ENCODE peak calls at places on chromosome 10, in five cellular contexts. One of them, this sample, is unnamed.

GRCh38 chr10:84196083-84196482 is 1.7 kb downstream of the CDHR1 start:
- DNase-seq in RWPE1: no peak
- DNase-seq in HL-60: no peak
- DNase-seq in OCI-LY7: no peak
- DNase-seq in endothelial cell of umbilical vein: no peak
- DNase-seq in this sample: no peak

GRCh38 chr10:125061557-125062243 is 98.7 kb downstream of the CTBP2 start:
- DNase-seq in RWPE1: no peak
- DNase-seq in HL-60: peak
- DNase-seq in OCI-LY7: peak
- DNase-seq in endothelial cell of umbilical vein: no peak
- DNase-seq in this sample: no peak

GRCh38 chr10:96056787-96057186 is 13.4 kb downstream of the CCNJ start:
- DNase-seq in RWPE1: no peak
- DNase-seq in HL-60: no peak
- DNase-seq in OCI-LY7: no peak
- DNase-seq in endothelial cell of umbilical vein: no peak
- DNase-seq in this sample: no peak

GRCh38 chr10:78847486-78847885 is 221.3 kb upstream of the ZMIZ1 start:
- DNase-seq in RWPE1: no peak
- DNase-seq in HL-60: no peak
- DNase-seq in OCI-LY7: no peak
- DNase-seq in endothelial cell of umbilical vein: no peak
- DNase-seq in this sample: no peak

GRCh38 chr10:3961082-3961481 is 176.1 kb upstream of the KLF6 start:
- DNase-seq in RWPE1: no peak
- DNase-seq in HL-60: no peak
- DNase-seq in OCI-LY7: peak
- DNase-seq in endothelial cell of umbilical vein: no peak
- DNase-seq in this sample: no peak

GRCh38 chr10:122010405-122011050 is 21.6 kb downstream of the TACC2 start:
- DNase-seq in RWPE1: no peak
- DNase-seq in HL-60: no peak
- DNase-seq in OCI-LY7: no peak
- DNase-seq in endothelial cell of umbilical vein: no peak
- DNase-seq in this sample: no peak

GRCh38 chr10:97514344-97514743 is 15.6 kb downstream of the UBTD1 start:
- DNase-seq in RWPE1: no peak
- DNase-seq in HL-60: no peak
- DNase-seq in OCI-LY7: no peak
- DNase-seq in endothelial cell of umbilical vein: no peak
- DNase-seq in this sample: no peak

GRCh38 chr10:79152423-79152817 is 83.7 kb downstream of the ZMIZ1 start:
- DNase-seq in RWPE1: peak
- DNase-seq in HL-60: no peak
- DNase-seq in OCI-LY7: no peak
- DNase-seq in endothelial cell of umbilical vein: no peak
- DNase-seq in this sample: no peak

GRCh38 chr10:17811466-17811865 is 2.3 kb downstream of the MRC1 start:
- DNase-seq in RWPE1: no peak
- DNase-seq in HL-60: no peak
- DNase-seq in OCI-LY7: no peak
- DNase-seq in endothelial cell of umbilical vein: no peak
- DNase-seq in this sample: no peak

GRCh38 chr10:32950457-32951109 is 7.4 kb downstream of the ITGB1 start:
- DNase-seq in RWPE1: no peak
- DNase-seq in HL-60: no peak
- DNase-seq in OCI-LY7: no peak
- DNase-seq in endothelial cell of umbilical vein: peak
- DNase-seq in this sample: no peak

GRCh38 chr10:103278862-103279298 is 1.9 kb downstream of the INA start:
- DNase-seq in RWPE1: peak
- DNase-seq in HL-60: no peak
- DNase-seq in OCI-LY7: peak
- DNase-seq in endothelial cell of umbilical vein: peak
- DNase-seq in this sample: no peak

GRCh38 chr10:132793871-132794849 is 8.2 kb upstream of the NKX6-2 start:
- DNase-seq in RWPE1: no peak
- DNase-seq in HL-60: no peak
- DNase-seq in OCI-LY7: no peak
- DNase-seq in endothelial cell of umbilical vein: no peak
- DNase-seq in this sample: no peak

GRCh38 chr10:115606727-115607126 is 513.6 kb downstream of the ATRNL1 start:
- DNase-seq in RWPE1: no peak
- DNase-seq in HL-60: no peak
- DNase-seq in OCI-LY7: no peak
- DNase-seq in endothelial cell of umbilical vein: no peak
- DNase-seq in this sample: no peak

GRCh38 chr10:107427021-107427420 is 262.5 kb upstream of the SORCS1 start:
- DNase-seq in RWPE1: no peak
- DNase-seq in HL-60: no peak
- DNase-seq in OCI-LY7: no peak
- DNase-seq in endothelial cell of umbilical vein: no peak
- DNase-seq in this sample: no peak

GRCh38 chr10:58967551-58968418 is 208.7 kb upstream of the PHYHIPL start:
- DNase-seq in RWPE1: no peak
- DNase-seq in HL-60: no peak
- DNase-seq in OCI-LY7: no peak
- DNase-seq in endothelial cell of umbilical vein: no peak
- DNase-seq in this sample: no peak

GRCh38 chr10:94010886-94011285 is 17.2 kb downstream of the PLCE1 start:
- DNase-seq in RWPE1: no peak
- DNase-seq in HL-60: no peak
- DNase-seq in OCI-LY7: no peak
- DNase-seq in endothelial cell of umbilical vein: no peak
- DNase-seq in this sample: no peak

DNA sequence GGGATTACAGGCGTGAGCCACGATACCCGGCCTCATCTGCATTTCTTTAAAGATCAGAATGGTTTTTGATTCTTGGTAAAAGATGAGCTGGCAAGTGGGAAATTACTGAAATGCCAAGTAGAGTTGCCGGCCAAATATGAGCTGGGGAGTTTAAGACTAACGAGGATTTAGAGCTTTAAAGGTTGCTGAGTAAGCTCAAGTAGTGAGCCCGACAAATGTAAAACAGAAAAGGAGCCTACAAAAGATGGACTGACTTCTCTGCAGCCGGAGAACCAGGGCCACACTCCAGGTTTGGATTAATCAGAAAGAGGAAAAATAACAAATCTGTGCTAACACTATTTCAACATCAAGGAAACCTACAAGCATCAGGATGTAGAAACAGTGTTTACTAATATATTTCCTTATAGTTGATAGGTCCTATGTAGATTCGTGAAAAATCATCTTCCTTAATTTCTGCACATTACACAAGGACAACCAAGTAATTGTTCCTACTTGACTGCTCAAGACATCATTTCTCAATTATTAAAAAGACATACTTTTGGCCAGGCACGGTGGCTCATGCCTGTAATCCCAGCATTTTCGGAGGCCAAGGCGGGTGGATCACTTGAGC is 49.6 kb downstream of the MPP7 start:
- DNase-seq in RWPE1: no peak
- DNase-seq in HL-60: no peak
- DNase-seq in OCI-LY7: no peak
- DNase-seq in endothelial cell of umbilical vein: no peak
- DNase-seq in this sample: no peak
- H3K27ac ChIP-seq in RWPE1: peak
- H3K27ac ChIP-seq in HL-60: no peak
- H3K27ac ChIP-seq in OCI-LY7: no peak
- H3K27ac ChIP-seq in endothelial cell of umbilical vein: no peak
- H3K27ac ChIP-seq in this sample: peak

GRCh38 chr10:43598447-43598846 is 7.8 kb upstream of the ZNF485 start:
- DNase-seq in RWPE1: no peak
- DNase-seq in HL-60: no peak
- DNase-seq in OCI-LY7: no peak
- DNase-seq in endothelial cell of umbilical vein: no peak
- DNase-seq in this sample: no peak
- H3K27ac ChIP-seq in RWPE1: no peak
- H3K27ac ChIP-seq in HL-60: no peak
- H3K27ac ChIP-seq in OCI-LY7: no peak
- H3K27ac ChIP-seq in endothelial cell of umbilical vein: no peak
- H3K27ac ChIP-seq in this sample: no peak

GRCh38 chr10:73920084-73920483 is 9.2 kb downstream of the PLAU start:
- DNase-seq in RWPE1: peak
- DNase-seq in HL-60: no peak
- DNase-seq in OCI-LY7: peak
- DNase-seq in endothelial cell of umbilical vein: no peak
- DNase-seq in this sample: peak
- H3K27ac ChIP-seq in RWPE1: peak
- H3K27ac ChIP-seq in HL-60: peak
- H3K27ac ChIP-seq in OCI-LY7: peak
- H3K27ac ChIP-seq in endothelial cell of umbilical vein: no peak
- H3K27ac ChIP-seq in this sample: peak

GRCh38 chr10:88975377-88975720 is 15.2 kb upstream of the FAS start:
- DNase-seq in RWPE1: no peak
- DNase-seq in HL-60: no peak
- DNase-seq in OCI-LY7: no peak
- DNase-seq in endothelial cell of umbilical vein: no peak
- DNase-seq in this sample: no peak

GRCh38 chr10:88978463-88978862 is 12.1 kb upstream of the FAS start:
- DNase-seq in RWPE1: no peak
- DNase-seq in HL-60: no peak
- DNase-seq in OCI-LY7: no peak
- DNase-seq in endothelial cell of umbilical vein: no peak
- DNase-seq in this sample: no peak

GRCh38 chr10:88971668-88972067 is 18.9 kb upstream of the FAS start:
- DNase-seq in RWPE1: no peak
- DNase-seq in HL-60: no peak
- DNase-seq in OCI-LY7: no peak
- DNase-seq in endothelial cell of umbilical vein: no peak
- DNase-seq in this sample: no peak

GRCh38 chr10:88974012-88974411 is 16.6 kb upstream of the FAS start:
- DNase-seq in RWPE1: no peak
- DNase-seq in HL-60: no peak
- DNase-seq in OCI-LY7: no peak
- DNase-seq in endothelial cell of umbilical vein: no peak
- DNase-seq in this sample: no peak

GRCh38 chr10:88974446-88975376 is 15.9 kb upstream of the FAS start:
- DNase-seq in RWPE1: no peak
- DNase-seq in HL-60: no peak
- DNase-seq in OCI-LY7: peak
- DNase-seq in endothelial cell of umbilical vein: peak
- DNase-seq in this sample: no peak
- H3K27ac ChIP-seq in RWPE1: no peak
- H3K27ac ChIP-seq in HL-60: peak
- H3K27ac ChIP-seq in OCI-LY7: peak
- H3K27ac ChIP-seq in endothelial cell of umbilical vein: peak
- H3K27ac ChIP-seq in this sample: no peak

GRCh38 chr10:27500886-27501285 is 3.2 kb upstream of the RAB18 start:
- DNase-seq in RWPE1: peak
- DNase-seq in HL-60: no peak
- DNase-seq in OCI-LY7: no peak
- DNase-seq in endothelial cell of umbilical vein: no peak
- DNase-seq in this sample: peak
- H3K27ac ChIP-seq in RWPE1: peak
- H3K27ac ChIP-seq in HL-60: no peak
- H3K27ac ChIP-seq in OCI-LY7: no peak
- H3K27ac ChIP-seq in endothelial cell of umbilical vein: no peak
- H3K27ac ChIP-seq in this sample: peak

GRCh38 chr10:75406158-75407065 is 4.8 kb upstream of the ZNF503 start:
- DNase-seq in RWPE1: no peak
- DNase-seq in HL-60: no peak
- DNase-seq in OCI-LY7: no peak
- DNase-seq in endothelial cell of umbilical vein: no peak
- DNase-seq in this sample: no peak
- H3K27ac ChIP-seq in RWPE1: no peak
- H3K27ac ChIP-seq in HL-60: no peak
- H3K27ac ChIP-seq in OCI-LY7: no peak
- H3K27ac ChIP-seq in endothelial cell of umbilical vein: no peak
- H3K27ac ChIP-seq in this sample: peak

DNA sequence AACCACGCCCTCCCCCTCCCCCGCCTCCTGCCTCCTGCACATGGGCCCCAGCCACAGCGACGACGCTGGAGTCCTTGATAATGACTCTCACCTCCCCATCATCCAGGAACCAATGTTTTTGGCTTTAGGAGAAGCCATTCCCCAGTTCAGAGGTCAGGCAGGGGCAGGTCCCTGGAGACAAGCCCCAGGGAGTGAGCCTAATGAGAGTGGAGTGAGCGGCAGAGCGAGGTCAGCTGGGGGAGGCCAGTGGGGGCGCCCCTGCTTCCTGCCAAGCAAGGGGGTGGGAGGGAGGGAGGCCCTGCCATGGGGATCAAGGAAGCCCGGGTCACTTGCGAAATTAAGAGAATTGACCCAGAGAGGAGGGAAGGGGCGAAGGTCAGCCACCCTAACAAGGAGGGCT is 111.9 kb downstream of the COL13A1 start:
- DNase-seq in RWPE1: no peak
- DNase-seq in HL-60: no peak
- DNase-seq in OCI-LY7: no peak
- DNase-seq in endothelial cell of umbilical vein: no peak
- DNase-seq in this sample: no peak
- H3K27ac ChIP-seq in RWPE1: no peak
- H3K27ac ChIP-seq in HL-60: no peak
- H3K27ac ChIP-seq in OCI-LY7: no peak
- H3K27ac ChIP-seq in endothelial cell of umbilical vein: no peak
- H3K27ac ChIP-seq in this sample: no peak

GRCh38 chr10:100245484-100246220 is 16.3 kb upstream of the CHUK start:
- DNase-seq in RWPE1: no peak
- DNase-seq in HL-60: no peak
- DNase-seq in OCI-LY7: no peak
- DNase-seq in endothelial cell of umbilical vein: no peak
- DNase-seq in this sample: no peak
- H3K27ac ChIP-seq in RWPE1: no peak
- H3K27ac ChIP-seq in HL-60: no peak
- H3K27ac ChIP-seq in OCI-LY7: no peak
- H3K27ac ChIP-seq in endothelial cell of umbilical vein: no peak
- H3K27ac ChIP-seq in this sample: no peak

GRCh38 chr10:119932631-119933030 is 40.1 kb downstream of the SEC23IP start:
- DNase-seq in RWPE1: no peak
- DNase-seq in HL-60: no peak
- DNase-seq in OCI-LY7: no peak
- DNase-seq in endothelial cell of umbilical vein: no peak
- DNase-seq in this sample: no peak
- H3K27ac ChIP-seq in RWPE1: no peak
- H3K27ac ChIP-seq in HL-60: no peak
- H3K27ac ChIP-seq in OCI-LY7: no peak
- H3K27ac ChIP-seq in endothelial cell of umbilical vein: no peak
- H3K27ac ChIP-seq in this sample: no peak

This sample was measured in epithelial cell of prostate.